ENCODE peak calls at places on chromosomes 6 and 20, in ten cellular contexts. M is substantia nigra, A is astrocyte, G is IMR-90, V is K562, L is heart right ventricle, T is Panc1, E is upper lobe of right lung, S is HepG2, I is cardiac muscle cell. D is an unnamed sample.
A peak's percentile ranks its signal among the peaks of the same experiment; 100 is the strongest.

GRCh38 chr6:4580361-4580760 is 195.8 kb upstream of the CDYL start:
- DNase-seq in M (no peak), A (no peak), G (no peak), V (no peak), L (no peak), T (no peak), E (no peak), S (no peak), I (no peak), D (no peak)

GRCh38 chr6:48109902-48110301 is 1.1 kb downstream of the PTCHD4 start:
- DNase-seq in M (no peak), A (peak; percentile 11), G (no peak), V (no peak), L (no peak), T (no peak), E (no peak), S (peak; percentile 25), I (no peak), D (no peak)

GRCh38 chr20:20712004-20712473 is 405 bp downstream of the RALGAPA2 start:
- DNase-seq in M (peak; percentile 44), A (no peak), G (no peak), V (no peak), L (no peak), T (no peak), E (no peak), S (peak; percentile 37), I (peak; percentile 43), D (peak; percentile 33)

GRCh38 chr6:166097914-166098522 is 69.6 kb downstream of the TBXT start:
- DNase-seq in M (peak; percentile 58), A (peak; percentile 47), G (peak; percentile 82), V (peak; percentile 63), L (peak; percentile 74), T (peak; percentile 48), E (peak; percentile 85), S (peak; percentile 29), I (peak; percentile 79), D (no peak)

GRCh38 chr20:63117151-63117550 is 98.8 kb downstream of the YTHDF1 start:
- DNase-seq in M (no peak), A (no peak), G (no peak), V (no peak), L (peak; percentile 0), T (no peak), E (no peak), S (no peak), I (no peak), D (no peak)

GRCh38 chr6:13814176-13814937 is at the start of gene MCUR1:
- DNase-seq in M (peak; percentile 88), A (peak; percentile 77), G (peak; percentile 74), V (peak; percentile 96), L (peak; percentile 87), T (no peak), E (peak; percentile 94), S (peak; percentile 77), I (peak; percentile 92), D (peak; percentile 88)

GRCh38 chr20:483791-484644 is 21.7 kb upstream of the TBC1D20 start:
- DNase-seq in M (peak; percentile 7), A (no peak), G (no peak), V (no peak), L (peak; percentile 64), T (no peak), E (no peak), S (no peak), I (no peak), D (no peak)

GRCh38 chr20:50635676-50636600 is 55.4 kb downstream of the RIPOR3 start:
- DNase-seq in M (peak; percentile 22), A (no peak), G (peak; percentile 49), V (peak; percentile 93), L (peak; percentile 82), T (peak; percentile 59), E (peak; percentile 83), S (peak; percentile 77), I (peak; percentile 88), D (no peak)

GRCh38 chr6:6815732-6816131 is 227.2 kb downstream of the LY86 start:
- DNase-seq in M (no peak), A (no peak), G (no peak), V (no peak), L (no peak), T (no peak), E (no peak), S (no peak), I (no peak), D (no peak)

GRCh38 chr20:50855498-50856474 is 60.9 kb downstream of the BCAS4 start:
- DNase-seq in M (no peak), A (no peak), G (peak; percentile 49), V (no peak), L (no peak), T (no peak), E (no peak), S (peak; percentile 89), I (no peak), D (no peak)

GRCh38 chr6:107539409-107539808 is 49.5 kb downstream of the SOBP start:
- DNase-seq in M (no peak), A (peak; percentile 70), G (no peak), V (no peak), L (no peak), T (no peak), E (no peak), S (peak; percentile 96), I (no peak), D (no peak)

GRCh38 chr20:51171141-51171540 is 148.2 kb upstream of the KCNG1 start:
- DNase-seq in M (no peak), A (no peak), G (no peak), V (no peak), L (no peak), T (no peak), E (no peak), S (no peak), I (no peak), D (no peak)

GRCh38 chr6:4913705-4914411 is 90.0 kb downstream of the RPP40 start:
- DNase-seq in M (no peak), A (no peak), G (no peak), V (no peak), L (no peak), T (no peak), E (no peak), S (no peak), I (no peak), D (no peak)

GRCh38 chr6:126976263-126976797 is 142.1 kb upstream of the RSPO3 start:
- DNase-seq in M (no peak), A (no peak), G (no peak), V (no peak), L (no peak), T (no peak), E (no peak), S (no peak), I (no peak), D (no peak)

GRCh38 chr20:44039741-44040140 is 125.1 kb downstream of the TOX2 start:
- DNase-seq in M (no peak), A (no peak), G (no peak), V (no peak), L (no peak), T (no peak), E (peak; percentile 59), S (no peak), I (no peak), D (no peak)
- H3K27ac ChIP-seq in M (no peak overlapping the region), A (no peak overlapping the region), G (no peak overlapping the region), V (no peak overlapping the region), L (no peak overlapping the region), T (no peak overlapping the region), E (no peak overlapping the region), S (no peak overlapping the region), I (no peak overlapping the region), D (no peak overlapping the region)

DNA sequence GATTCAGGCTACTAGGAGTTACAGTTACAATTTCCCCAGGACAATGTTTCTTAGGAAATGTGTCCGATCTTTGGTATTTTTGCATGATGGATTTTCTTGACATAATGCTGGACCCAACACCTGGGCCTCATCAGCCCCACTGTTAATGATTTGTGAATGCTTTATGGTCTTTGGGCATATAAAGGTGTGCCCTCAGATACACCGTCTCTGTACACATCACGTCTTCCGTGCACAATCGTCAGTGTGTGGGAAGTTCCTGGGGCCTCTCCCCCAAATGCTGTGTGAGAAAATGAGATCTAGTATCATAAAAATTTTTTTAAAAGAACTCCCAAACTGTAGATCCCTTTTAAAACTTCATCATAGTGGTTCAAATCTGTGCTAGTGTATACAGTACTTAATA is 373.2 kb upstream of the ID4 start:
- DNase-seq in M (no peak), A (no peak), G (no peak), V (no peak), L (no peak), T (no peak), E (no peak), S (no peak), I (no peak), D (no peak)
- H3K27ac ChIP-seq in M (no peak overlapping the region), A (no peak overlapping the region), G (no peak overlapping the region), V (no peak overlapping the region), L (no peak overlapping the region), T (no peak overlapping the region), E (no peak overlapping the region), S (no peak overlapping the region), I (no peak overlapping the region), D (no peak overlapping the region)

GRCh38 chr6:160224599-160225237 is 33.9 kb downstream of the SLC22A2 start:
- DNase-seq in M (no peak), A (no peak), G (no peak), V (no peak), L (no peak), T (no peak), E (no peak), S (no peak), I (no peak), D (no peak)

GRCh38 chr6:160222491-160222890 is 36.1 kb downstream of the SLC22A2 start:
- DNase-seq in M (no peak), A (no peak), G (no peak), V (no peak), L (no peak), T (no peak), E (no peak), S (no peak), I (no peak), D (no peak)

GRCh38 chr6:160227038-160227768 is 31.4 kb downstream of the SLC22A2 start:
- DNase-seq in M (no peak), A (no peak), G (no peak), V (no peak), L (no peak), T (no peak), E (no peak), S (no peak), I (no peak), D (no peak)

GRCh38 chr6:160227769-160228161 is 30.9 kb downstream of the SLC22A2 start:
- DNase-seq in M (no peak), A (no peak), G (no peak), V (no peak), L (no peak), T (no peak), E (no peak), S (no peak), I (no peak), D (no peak)

GRCh38 chr6:160226118-160226541 is 32.5 kb downstream of the SLC22A2 start:
- DNase-seq in M (no peak), A (peak; percentile 73), G (no peak), V (no peak), L (no peak), T (no peak), E (no peak), S (no peak), I (no peak), D (no peak)
- H3K27ac ChIP-seq in M (no peak overlapping the region), A (peak overlapping the region; percentile 42), G (no peak overlapping the region), V (no peak overlapping the region), L (no peak overlapping the region), T (no peak overlapping the region), E (no peak overlapping the region), S (no peak overlapping the region), I (no peak overlapping the region), D (no peak overlapping the region)

GRCh38 chr6:170136541-170137175 is 154.2 kb downstream of the DLL1 start:
- DNase-seq in M (no peak), A (no peak), G (no peak), V (no peak), L (no peak), T (no peak), E (peak; percentile 57), S (no peak), I (no peak), D (no peak)
- H3K27ac ChIP-seq in M (no peak overlapping the region), A (no peak overlapping the region), G (no peak overlapping the region), V (no peak overlapping the region), L (peak overlapping the region; percentile 77), T (no peak overlapping the region), E (peak overlapping the region; percentile 68), S (no peak overlapping the region), I (no peak overlapping the region), D (peak overlapping the region; percentile 74)